ENCODE peak calls at places on chromosomes 5 and 9, in nine cellular contexts. Z is breast epithelium; A is ovary; B is brain microvascular endothelial cell; V is CD4-positive, alpha-beta T cell; F is right atrium auricular region; P is IMR-90; C is fibroblast of lung; U is lung. G is an unnamed sample.

GRCh38 chr9:83538172-83538889 is at the start of gene FRMD3:
- DNase-seq in Z (peak; percentile 27), A (peak; percentile 59), B (peak; percentile 38), V (no peak), F (peak; percentile 73), P (peak; percentile 16), C (peak; percentile 29), U (peak; percentile 80), G (peak; percentile 23)

GRCh38 chr5:145495741-145496140 is 339.4 kb downstream of the PRELID2 start:
- DNase-seq in Z (no peak), A (no peak), B (peak; percentile 96), V (no peak), F (no peak), P (peak; percentile 94), C (peak; percentile 81), U (no peak), G (no peak)

GRCh38 chr5:124124711-124125229 is 612.8 kb downstream of the CSNK1G3 start:
- DNase-seq in Z (no peak), A (no peak), B (no peak), V (no peak), F (no peak), P (peak; percentile 0), C (peak; percentile 12), U (no peak), G (no peak)

GRCh38 chr9:38440511-38440910 is 16.3 kb upstream of the IGFBPL1 start:
- DNase-seq in Z (no peak), A (no peak), B (no peak), V (no peak), F (no peak), P (no peak), C (no peak), U (no peak), G (no peak)

GRCh38 chr5:144072518-144072927 is 97.9 kb downstream of the YIPF5 start:
- DNase-seq in Z (no peak), A (no peak), B (peak; percentile 32), V (no peak), F (no peak), P (peak; percentile 84), C (peak; percentile 29), U (no peak), G (no peak)

GRCh38 chr9:77750284-77750683 is 102.2 kb upstream of the GNA14 start:
- DNase-seq in Z (no peak), A (no peak), B (no peak), V (no peak), F (no peak), P (peak; percentile 60), C (peak; percentile 30), U (no peak), G (no peak)

GRCh38 chr9:71726723-71727122 is 41.6 kb downstream of the CEMIP2 start:
- DNase-seq in Z (no peak), A (no peak), B (no peak), V (no peak), F (no peak), P (no peak), C (no peak), U (no peak), G (no peak)

GRCh38 chr5:177416334-177416733 is 7.0 kb upstream of the F12 start:
- DNase-seq in Z (no peak), A (peak; percentile 62), B (peak; percentile 14), V (no peak), F (peak; percentile 88), P (peak; percentile 35), C (peak; percentile 51), U (peak; percentile 51), G (no peak)

GRCh38 chr5:121758640-121759039 is 93.0 kb upstream of the FTMT start:
- DNase-seq in Z (no peak), A (no peak), B (no peak), V (no peak), F (no peak), P (no peak), C (no peak), U (no peak), G (no peak)

GRCh38 chr9:136519263-136520052 is 26.4 kb downstream of the NOTCH1 start:
- DNase-seq in Z (no peak), A (no peak), B (no peak), V (no peak), F (no peak), P (no peak), C (no peak), U (no peak), G (no peak)

GRCh38 chr5:40828021-40828631 is 6.9 kb downstream of the RPL37 start:
- DNase-seq in Z (no peak), A (no peak), B (no peak), V (no peak), F (no peak), P (no peak), C (no peak), U (no peak), G (no peak)

GRCh38 chr9:694499-695154 is 146.9 kb upstream of the DMRT1 start:
- DNase-seq in Z (no peak), A (no peak), B (peak; percentile 92), V (no peak), F (no peak), P (peak; percentile 93), C (peak; percentile 70), U (no peak), G (no peak)

GRCh38 chr5:169249001-169249400 is 51.9 kb downstream of the SLIT3 start:
- DNase-seq in Z (no peak), A (no peak), B (no peak), V (no peak), F (no peak), P (no peak), C (no peak), U (no peak), G (no peak)

GRCh38 chr9:93672622-93673270 is 96.4 kb downstream of the PHF2 start:
- DNase-seq in Z (peak; percentile 8), A (no peak), B (no peak), V (no peak), F (no peak), P (no peak), C (no peak), U (no peak), G (no peak)

GRCh38 chr9:27548055-27548741 is 18.6 kb upstream of the MOB3B start:
- DNase-seq in Z (no peak), A (no peak), B (no peak), V (no peak), F (no peak), P (peak; percentile 51), C (peak; percentile 74), U (no peak), G (no peak)

GRCh38 chr9:135718616-135719015 is 16.6 kb downstream of the KCNT1 start:
- DNase-seq in Z (no peak), A (peak; percentile 71), B (peak; percentile 6), V (no peak), F (no peak), P (peak; percentile 7), C (no peak), U (no peak), G (no peak)

GRCh38 chr5:116378007-116378831 is 196.4 kb downstream of the SEMA6A start:
- DNase-seq in Z (no peak), A (no peak), B (no peak), V (no peak), F (no peak), P (no peak), C (no peak), U (no peak), G (no peak)

GRCh38 chr5:93497101-93497500 is 83.9 kb downstream of the NR2F1-AS1 start:
- DNase-seq in Z (no peak), A (no peak), B (peak; percentile 86), V (no peak), F (no peak), P (peak; percentile 83), C (peak; percentile 42), U (no peak), G (no peak)

GRCh38 chr9:106976772-106977171 is 113.8 kb downstream of the ZNF462 start:
- DNase-seq in Z (no peak), A (no peak), B (no peak), V (no peak), F (no peak), P (no peak), C (no peak), U (no peak), G (peak; percentile 4)
- TF ChIP-seq CTCF in Z (no peak), A (no peak), B (no peak), V (no peak), F (no peak), P (no peak), C (no peak), U (no peak), G (peak; percentile 66)

GRCh38 chr5:7398596-7399260 is 2.8 kb downstream of the ADCY2 start:
- DNase-seq in Z (no peak), A (no peak), B (no peak), V (no peak), F (no peak), P (no peak), C (no peak), U (no peak), G (no peak)

GRCh38 chr5:7397005-7397546 is 1.1 kb downstream of the ADCY2 start:
- DNase-seq in Z (no peak), A (no peak), B (no peak), V (no peak), F (no peak), P (no peak), C (no peak), U (no peak), G (no peak)

GRCh38 chr5:7396169-7397004 is 449 bp downstream of the ADCY2 start:
- DNase-seq in Z (no peak), A (peak; percentile 57), B (no peak), V (no peak), F (no peak), P (no peak), C (no peak), U (no peak), G (no peak)

GRCh38 chr5:7395432-7396168 is at the start of gene ADCY2:
- DNase-seq in Z (no peak), A (peak; percentile 55), B (no peak), V (no peak), F (no peak), P (no peak), C (no peak), U (no peak), G (no peak)

GRCh38 chr5:7397935-7398334 is 2.0 kb downstream of the ADCY2 start:
- DNase-seq in Z (no peak), A (no peak), B (no peak), V (no peak), F (no peak), P (no peak), C (no peak), U (no peak), G (no peak)
- H3K27me3 ChIP-seq in Z (no peaks in the 10 kb centered on the region), A (no peaks in the 10 kb centered on the region), B (peaks cover 13% of the 10 kb centered on the region), V (peaks cover 47% of the 10 kb centered on the region), F (peaks cover 3% of the 10 kb centered on the region), P (no peaks in the 10 kb centered on the region), C (peaks cover 6% of the 10 kb centered on the region), U (no peaks in the 10 kb centered on the region), G (no peaks in the 10 kb centered on the region)

DNA sequence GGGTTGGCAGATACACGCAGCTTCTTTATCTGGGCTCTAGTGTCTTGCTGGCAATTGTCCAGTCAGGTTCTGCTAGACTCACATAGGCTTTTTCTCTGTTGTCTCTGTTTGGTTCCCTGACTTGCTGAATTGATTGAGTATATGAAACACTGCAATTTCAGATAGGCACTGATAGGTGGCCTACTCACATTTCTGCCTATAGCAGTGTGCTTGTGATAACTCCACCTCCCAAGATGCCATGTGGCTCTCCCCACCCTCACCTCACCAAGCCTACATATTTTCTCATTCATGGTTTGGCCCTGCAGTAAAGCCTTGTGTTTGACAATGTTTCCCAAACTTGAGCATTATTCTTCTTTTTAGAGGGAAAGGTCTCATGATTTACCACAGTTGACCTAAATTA is 52.6 kb downstream of the AOPEP start:
- DNase-seq in Z (no peak), A (no peak), B (no peak), V (no peak), F (no peak), P (no peak), C (no peak), U (no peak), G (no peak)
- TF ChIP-seq CTCF in Z (no peak), A (no peak), B (no peak), V (no peak), F (no peak), P (no peak), C (no peak), U (no peak), G (no peak)

GRCh38 chr5:180644825-180645608 is 4.4 kb downstream of the FLT4 start:
- DNase-seq in Z (no peak), A (no peak), B (no peak), V (no peak), F (no peak), P (no peak), C (no peak), U (no peak), G (no peak)
- H3K27me3 ChIP-seq in Z (no peaks in the 10 kb centered on the region), A (no peaks in the 10 kb centered on the region), B (peaks cover 24% of the 10 kb centered on the region), V (no peaks in the 10 kb centered on the region), F (no peaks in the 10 kb centered on the region), P (peaks cover 34% of the 10 kb centered on the region), C (peaks cover 12% of the 10 kb centered on the region), U (no peaks in the 10 kb centered on the region), G (no peaks in the 10 kb centered on the region)